ENCODE peak calls at places on chromosome 1, in six cellular contexts. One of them, this sample, is unnamed.

GRCh38 chr1:38586993-38587646 is 272.5 kb downstream of the RRAGC start:
- DNase-seq in stimulated activated CD4-positive, alpha-beta T cell treated with anti-CD3 and anti-CD28 coated beads, Interleukin-15, amount 100 ng/mL, for 1 hour: peak
- DNase-seq in brain microvascular endothelial cell: no peak
- DNase-seq in BJ: no peak
- DNase-seq in activated CD8-positive, alpha-beta memory T cell treated with anti-CD3 and anti-CD28 coated beads for 48 hours: peak
- DNase-seq in stimulated activated CD8-positive, alpha-beta memory T cell treated with anti-CD3 and anti-CD28 coated beads, Interleukin-4, amount 100 ng/mL, for 1 hour: peak
- DNase-seq in this sample: peak

GRCh38 chr1:203033287-203033686 is 7.0 kb downstream of the PPFIA4 start:
- DNase-seq in brain microvascular endothelial cell: no peak
- DNase-seq in stimulated activated CD8-positive, alpha-beta memory T cell treated with anti-CD3 and anti-CD28 coated beads, Interleukin-4, amount 100 ng/mL, for 1 hour: no peak
- DNase-seq in stimulated activated CD4-positive, alpha-beta T cell treated with anti-CD3 and anti-CD28 coated beads, Interleukin-15, amount 100 ng/mL, for 1 hour: no peak
- DNase-seq in activated CD8-positive, alpha-beta memory T cell treated with anti-CD3 and anti-CD28 coated beads for 48 hours: no peak
- DNase-seq in BJ: no peak
- DNase-seq in this sample: no peak

GRCh38 chr1:170410391-170411146 is 121.4 kb upstream of the GORAB start:
- DNase-seq in stimulated activated CD8-positive, alpha-beta memory T cell treated with anti-CD3 and anti-CD28 coated beads, Interleukin-4, amount 100 ng/mL, for 1 hour: no peak
- DNase-seq in BJ: peak
- DNase-seq in stimulated activated CD4-positive, alpha-beta T cell treated with anti-CD3 and anti-CD28 coated beads, Interleukin-15, amount 100 ng/mL, for 1 hour: no peak
- DNase-seq in brain microvascular endothelial cell: peak
- DNase-seq in activated CD8-positive, alpha-beta memory T cell treated with anti-CD3 and anti-CD28 coated beads for 48 hours: no peak
- DNase-seq in this sample: peak

GRCh38 chr1:98044766-98045165 is 123.9 kb upstream of the DPYD start:
- DNase-seq in stimulated activated CD4-positive, alpha-beta T cell treated with anti-CD3 and anti-CD28 coated beads, Interleukin-15, amount 100 ng/mL, for 1 hour: no peak
- DNase-seq in stimulated activated CD8-positive, alpha-beta memory T cell treated with anti-CD3 and anti-CD28 coated beads, Interleukin-4, amount 100 ng/mL, for 1 hour: no peak
- DNase-seq in brain microvascular endothelial cell: no peak
- DNase-seq in activated CD8-positive, alpha-beta memory T cell treated with anti-CD3 and anti-CD28 coated beads for 48 hours: no peak
- DNase-seq in BJ: no peak
- DNase-seq in this sample: no peak

GRCh38 chr1:171188388-171189266 is 3.5 kb downstream of the FMO2 start:
- DNase-seq in brain microvascular endothelial cell: peak
- DNase-seq in activated CD8-positive, alpha-beta memory T cell treated with anti-CD3 and anti-CD28 coated beads for 48 hours: no peak
- DNase-seq in stimulated activated CD4-positive, alpha-beta T cell treated with anti-CD3 and anti-CD28 coated beads, Interleukin-15, amount 100 ng/mL, for 1 hour: no peak
- DNase-seq in BJ: no peak
- DNase-seq in stimulated activated CD8-positive, alpha-beta memory T cell treated with anti-CD3 and anti-CD28 coated beads, Interleukin-4, amount 100 ng/mL, for 1 hour: no peak
- DNase-seq in this sample: peak

GRCh38 chr1:61141288-61142044 is 59.1 kb downstream of the NFIA start:
- DNase-seq in BJ: no peak
- DNase-seq in activated CD8-positive, alpha-beta memory T cell treated with anti-CD3 and anti-CD28 coated beads for 48 hours: no peak
- DNase-seq in stimulated activated CD8-positive, alpha-beta memory T cell treated with anti-CD3 and anti-CD28 coated beads, Interleukin-4, amount 100 ng/mL, for 1 hour: no peak
- DNase-seq in stimulated activated CD4-positive, alpha-beta T cell treated with anti-CD3 and anti-CD28 coated beads, Interleukin-15, amount 100 ng/mL, for 1 hour: no peak
- DNase-seq in brain microvascular endothelial cell: no peak
- DNase-seq in this sample: peak

GRCh38 chr1:43438006-43438405 is 15.7 kb downstream of the HYI start:
- DNase-seq in stimulated activated CD4-positive, alpha-beta T cell treated with anti-CD3 and anti-CD28 coated beads, Interleukin-15, amount 100 ng/mL, for 1 hour: no peak
- DNase-seq in activated CD8-positive, alpha-beta memory T cell treated with anti-CD3 and anti-CD28 coated beads for 48 hours: no peak
- DNase-seq in brain microvascular endothelial cell: no peak
- DNase-seq in stimulated activated CD8-positive, alpha-beta memory T cell treated with anti-CD3 and anti-CD28 coated beads, Interleukin-4, amount 100 ng/mL, for 1 hour: no peak
- DNase-seq in BJ: no peak
- DNase-seq in this sample: no peak

GRCh38 chr1:108531429-108531828 is 28.5 kb upstream of the EEIG2 start:
- DNase-seq in stimulated activated CD4-positive, alpha-beta T cell treated with anti-CD3 and anti-CD28 coated beads, Interleukin-15, amount 100 ng/mL, for 1 hour: no peak
- DNase-seq in brain microvascular endothelial cell: no peak
- DNase-seq in BJ: no peak
- DNase-seq in activated CD8-positive, alpha-beta memory T cell treated with anti-CD3 and anti-CD28 coated beads for 48 hours: no peak
- DNase-seq in stimulated activated CD8-positive, alpha-beta memory T cell treated with anti-CD3 and anti-CD28 coated beads, Interleukin-4, amount 100 ng/mL, for 1 hour: no peak
- DNase-seq in this sample: no peak

This sample was measured in HTR-8/SVneo.